ENCODE peak calls at places on chromosomes 11 and 22, in five cellular contexts. One of them, this sample, is unnamed.

GRCh38 chr11:110565690-110566336 is 136.1 kb downstream of the FDX1 start:
- DNase-seq in AG09309: no peak
- DNase-seq in right lobe of liver: no peak
- DNase-seq in transverse colon: no peak
- DNase-seq in B cell: no peak
- DNase-seq in this sample: no peak

GRCh38 chr11:30046211-30046945 is 29.5 kb upstream of the KCNA4 start:
- DNase-seq in AG09309: no peak
- DNase-seq in right lobe of liver: no peak
- DNase-seq in transverse colon: no peak
- DNase-seq in B cell: no peak
- DNase-seq in this sample: no peak

GRCh38 chr11:111982019-111982464 is 43.2 kb upstream of the DLAT start:
- DNase-seq in AG09309: no peak
- DNase-seq in right lobe of liver: peak
- DNase-seq in transverse colon: peak
- DNase-seq in B cell: no peak
- DNase-seq in this sample: peak

GRCh38 chr11:112166561-112166960 is 611 bp upstream of the TEX12 start:
- DNase-seq in AG09309: no peak
- DNase-seq in right lobe of liver: no peak
- DNase-seq in transverse colon: peak
- DNase-seq in B cell: no peak
- DNase-seq in this sample: no peak

GRCh38 chr22:38565441-38565840 is 4.5 kb downstream of the DMC1 start:
- DNase-seq in AG09309: no peak
- DNase-seq in right lobe of liver: no peak
- DNase-seq in transverse colon: no peak
- DNase-seq in B cell: no peak
- DNase-seq in this sample: no peak

GRCh38 chr11:130631119-130631518 is 182.7 kb downstream of the ADAMTS15 start:
- DNase-seq in AG09309: peak
- DNase-seq in right lobe of liver: no peak
- DNase-seq in transverse colon: no peak
- DNase-seq in B cell: no peak
- DNase-seq in this sample: no peak

GRCh38 chr22:39690901-39691620 is 120.5 kb downstream of the CACNA1I start:
- DNase-seq in AG09309: no peak
- DNase-seq in right lobe of liver: no peak
- DNase-seq in transverse colon: no peak
- DNase-seq in B cell: no peak
- DNase-seq in this sample: peak

GRCh38 chr11:7143908-7144307 is 55.1 kb downstream of the RBMXL2 start:
- DNase-seq in AG09309: peak
- DNase-seq in right lobe of liver: no peak
- DNase-seq in transverse colon: no peak
- DNase-seq in B cell: no peak
- DNase-seq in this sample: no peak

GRCh38 chr22:22047266-22047665 is 64.7 kb upstream of the TOP3B start:
- DNase-seq in AG09309: no peak
- DNase-seq in right lobe of liver: no peak
- DNase-seq in transverse colon: no peak
- DNase-seq in B cell: no peak
- DNase-seq in this sample: no peak

GRCh38 chr22:50734343-50734771 is 3.6 kb upstream of the ACR start:
- DNase-seq in AG09309: no peak
- DNase-seq in right lobe of liver: no peak
- DNase-seq in transverse colon: no peak
- DNase-seq in B cell: no peak
- DNase-seq in this sample: no peak

GRCh38 chr22:39288135-39288898 is 31.1 kb downstream of the RPL3 start:
- DNase-seq in AG09309: no peak
- DNase-seq in right lobe of liver: no peak
- DNase-seq in transverse colon: no peak
- DNase-seq in B cell: no peak
- DNase-seq in this sample: no peak

GRCh38 chr11:83035070-83035854 is 36.4 kb downstream of the RAB30 start:
- DNase-seq in AG09309: no peak
- DNase-seq in right lobe of liver: no peak
- DNase-seq in transverse colon: no peak
- DNase-seq in B cell: peak
- DNase-seq in this sample: no peak

GRCh38 chr11:75308116-75308515 is 43.3 kb downstream of the ARRB1 start:
- DNase-seq in AG09309: no peak
- DNase-seq in right lobe of liver: no peak
- DNase-seq in transverse colon: no peak
- DNase-seq in B cell: no peak
- DNase-seq in this sample: no peak

GRCh38 chr11:35166369-35167360 is 27.7 kb downstream of the CD44 start:
- DNase-seq in AG09309: peak
- DNase-seq in right lobe of liver: no peak
- DNase-seq in transverse colon: no peak
- DNase-seq in B cell: no peak
- DNase-seq in this sample: no peak

GRCh38 chr11:105577645-105578044 is 32.2 kb upstream of the GRIA4 start:
- DNase-seq in AG09309: no peak
- DNase-seq in right lobe of liver: no peak
- DNase-seq in transverse colon: no peak
- DNase-seq in B cell: no peak
- DNase-seq in this sample: no peak

GRCh38 chr11:86152006-86152862 is 83.3 kb upstream of the PICALM start:
- DNase-seq in AG09309: no peak
- DNase-seq in right lobe of liver: no peak
- DNase-seq in transverse colon: no peak
- DNase-seq in B cell: no peak
- DNase-seq in this sample: no peak

GRCh38 chr22:37020192-37020479 is 594 bp downstream of the MPST start:
- DNase-seq in AG09309: no peak
- DNase-seq in right lobe of liver: peak
- DNase-seq in transverse colon: peak
- DNase-seq in B cell: no peak
- DNase-seq in this sample: peak

GRCh38 chr22:45531944-45532631 is 29.4 kb downstream of the FBLN1 start:
- DNase-seq in AG09309: no peak
- DNase-seq in right lobe of liver: no peak
- DNase-seq in transverse colon: no peak
- DNase-seq in B cell: no peak
- DNase-seq in this sample: no peak

DNA sequence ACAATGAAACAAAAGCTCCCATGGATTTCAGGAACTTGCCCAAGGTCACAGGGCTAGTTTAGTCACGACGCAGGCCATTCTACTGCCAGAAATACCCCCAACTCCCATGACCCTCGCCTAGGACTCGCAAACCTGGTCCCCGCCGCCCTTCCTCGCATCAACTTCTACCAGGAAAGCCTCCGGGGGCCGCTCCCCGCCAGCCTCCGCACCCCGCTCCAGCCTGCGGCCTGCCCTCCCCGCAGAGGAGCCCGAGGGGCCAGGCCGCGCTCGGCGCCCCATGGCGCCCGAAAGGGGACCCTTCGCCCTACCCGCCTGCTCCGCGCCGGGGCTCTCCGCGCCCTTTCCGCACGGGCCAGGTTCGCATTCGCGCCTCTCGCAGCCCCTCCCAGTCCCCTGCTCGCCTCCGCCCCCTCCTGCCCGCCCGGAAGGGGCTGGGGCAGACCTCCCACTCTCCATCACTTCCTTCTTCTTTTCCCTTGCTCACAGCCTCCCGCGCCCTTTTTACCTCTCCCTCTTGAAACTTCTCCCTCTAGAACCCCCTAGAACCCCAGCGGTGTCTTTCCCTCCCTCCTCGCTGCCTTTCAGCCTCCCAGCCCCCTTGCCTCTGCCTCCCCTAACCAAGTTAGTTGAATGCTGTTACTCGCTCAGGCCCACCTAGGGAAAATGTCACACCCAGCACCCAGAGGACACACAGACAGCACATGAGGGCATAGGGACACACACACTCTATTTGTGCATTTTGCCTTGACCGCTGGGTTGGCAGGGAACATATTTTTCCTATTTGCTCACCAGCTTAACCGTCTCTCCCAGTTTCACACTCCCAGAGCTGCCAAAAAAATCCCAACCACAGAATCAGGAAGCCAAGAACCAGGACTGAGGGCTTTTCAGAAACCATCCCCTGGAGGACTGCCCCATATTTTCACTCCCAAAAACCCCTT is at the start of gene SLC43A3:
- DNase-seq in AG09309: peak
- DNase-seq in right lobe of liver: peak
- DNase-seq in transverse colon: peak
- DNase-seq in B cell: peak
- DNase-seq in this sample: peak
- TF ChIP-seq CTCF in AG09309: no peak
- TF ChIP-seq CTCF in right lobe of liver: no peak
- TF ChIP-seq CTCF in transverse colon: no peak
- TF ChIP-seq CTCF in B cell: no peak
- TF ChIP-seq CTCF in this sample: no peak

DNA sequence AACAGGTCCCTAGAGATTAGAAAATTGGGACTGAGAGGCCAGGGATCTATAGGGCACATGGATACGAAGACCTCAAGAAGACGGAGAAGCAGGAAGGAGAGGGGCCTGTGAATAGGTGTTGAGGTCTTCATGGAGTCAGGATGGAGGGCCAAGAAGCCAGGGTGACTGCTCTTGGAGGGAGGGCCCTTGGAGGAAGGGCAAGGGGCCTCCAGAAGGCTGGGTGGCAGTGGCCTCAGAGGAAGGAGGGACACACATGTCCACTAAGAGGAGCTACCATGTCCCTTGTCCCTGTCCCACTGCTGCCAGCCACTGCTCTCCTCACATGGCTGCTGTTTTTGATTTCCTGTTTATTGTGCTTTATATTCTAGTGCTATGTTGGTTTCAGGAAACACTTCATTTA is 589.5 kb upstream of the B3GAT1 start:
- DNase-seq in AG09309: no peak
- DNase-seq in right lobe of liver: no peak
- DNase-seq in transverse colon: no peak
- DNase-seq in B cell: no peak
- DNase-seq in this sample: no peak
- TF ChIP-seq CTCF in AG09309: no peak
- TF ChIP-seq CTCF in right lobe of liver: no peak
- TF ChIP-seq CTCF in transverse colon: no peak
- TF ChIP-seq CTCF in B cell: no peak
- TF ChIP-seq CTCF in this sample: no peak

GRCh38 chr22:31818481-31819392 is 64.9 kb downstream of the DEPDC5 start:
- DNase-seq in AG09309: no peak
- DNase-seq in right lobe of liver: no peak
- DNase-seq in transverse colon: no peak
- DNase-seq in B cell: no peak
- DNase-seq in this sample: no peak
- TF ChIP-seq CTCF in AG09309: peak
- TF ChIP-seq CTCF in right lobe of liver: no peak
- TF ChIP-seq CTCF in transverse colon: no peak
- TF ChIP-seq CTCF in B cell: no peak
- TF ChIP-seq CTCF in this sample: no peak

DNA sequence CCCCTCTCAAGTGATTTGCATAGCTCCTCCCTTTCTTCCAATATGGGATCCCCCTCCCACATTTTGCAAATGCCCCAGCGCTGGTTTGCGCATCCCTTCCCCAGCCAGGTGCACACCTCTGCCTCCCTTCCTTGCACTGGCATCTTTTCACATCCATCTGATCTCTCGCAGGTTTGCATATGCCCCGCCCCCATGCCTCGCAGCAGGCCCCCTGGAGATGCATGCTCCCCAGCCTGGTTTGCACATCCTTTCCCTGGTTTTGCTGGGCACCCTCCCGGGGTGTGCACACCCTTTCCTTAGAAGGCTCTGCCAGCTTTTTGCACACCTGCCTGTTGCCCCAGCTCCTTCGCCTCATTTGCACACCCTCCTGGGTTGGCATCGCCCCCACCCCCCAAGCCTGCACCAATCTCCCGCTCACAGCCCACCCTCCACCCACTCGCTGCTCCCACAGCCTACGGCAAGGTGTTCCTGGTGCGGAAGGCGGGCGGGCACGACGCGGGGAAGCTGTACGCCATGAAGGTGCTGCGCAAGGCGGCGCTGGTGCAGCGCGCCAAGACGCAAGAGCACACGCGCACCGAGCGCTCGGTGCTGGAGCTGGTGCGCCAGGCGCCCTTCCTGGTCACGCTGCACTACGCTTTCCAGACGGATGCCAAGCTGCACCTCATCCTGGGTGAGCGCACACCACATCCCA is 895 bp downstream of the RPS6KA4 start:
- DNase-seq in AG09309: no peak
- DNase-seq in right lobe of liver: no peak
- DNase-seq in transverse colon: peak
- DNase-seq in B cell: no peak
- DNase-seq in this sample: no peak
- TF ChIP-seq CTCF in AG09309: no peak
- TF ChIP-seq CTCF in right lobe of liver: no peak
- TF ChIP-seq CTCF in transverse colon: no peak
- TF ChIP-seq CTCF in B cell: no peak
- TF ChIP-seq CTCF in this sample: no peak

GRCh38 chr22:20128902-20129746 is 2.5 kb upstream of the ZDHHC8 start:
- DNase-seq in AG09309: no peak
- DNase-seq in right lobe of liver: peak
- DNase-seq in transverse colon: peak
- DNase-seq in B cell: no peak
- DNase-seq in this sample: peak
- TF ChIP-seq CTCF in AG09309: peak
- TF ChIP-seq CTCF in right lobe of liver: peak
- TF ChIP-seq CTCF in transverse colon: no peak
- TF ChIP-seq CTCF in B cell: no peak
- TF ChIP-seq CTCF in this sample: peak

GRCh38 chr11:121810291-121810690 is 305.7 kb downstream of the BLID start:
- DNase-seq in AG09309: peak
- DNase-seq in right lobe of liver: no peak
- DNase-seq in transverse colon: no peak
- DNase-seq in B cell: no peak
- DNase-seq in this sample: no peak

DNA sequence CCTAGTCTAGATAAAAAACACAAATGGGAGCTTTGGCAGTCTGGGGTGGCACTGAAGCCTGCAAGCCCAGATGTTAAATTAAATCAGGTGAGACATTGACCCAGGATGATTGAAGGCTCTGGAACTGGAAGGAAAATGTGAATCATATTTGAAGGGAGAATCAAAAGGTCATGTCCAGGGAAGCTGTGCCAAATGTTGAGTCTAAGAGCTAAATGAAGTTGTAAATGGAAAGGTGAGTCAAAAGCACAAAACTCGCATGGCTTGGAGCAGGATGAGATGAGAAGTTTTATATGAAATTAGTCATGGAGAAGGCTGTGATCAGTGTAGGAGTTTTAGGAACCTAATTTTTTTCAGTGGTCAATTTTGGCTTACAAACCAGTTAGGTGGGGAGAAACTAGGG is 301.1 kb downstream of the BLID start:
- DNase-seq in AG09309: peak
- DNase-seq in right lobe of liver: no peak
- DNase-seq in transverse colon: no peak
- DNase-seq in B cell: no peak
- DNase-seq in this sample: no peak
- TF ChIP-seq CTCF in AG09309: no peak
- TF ChIP-seq CTCF in right lobe of liver: no peak
- TF ChIP-seq CTCF in transverse colon: no peak
- TF ChIP-seq CTCF in B cell: no peak
- TF ChIP-seq CTCF in this sample: no peak

GRCh38 chr22:42800731-42801536 is 56.1 kb downstream of the ARFGAP3 start:
- DNase-seq in AG09309: no peak
- DNase-seq in right lobe of liver: no peak
- DNase-seq in transverse colon: no peak
- DNase-seq in B cell: no peak
- DNase-seq in this sample: peak
- TF ChIP-seq CTCF in AG09309: no peak
- TF ChIP-seq CTCF in right lobe of liver: peak
- TF ChIP-seq CTCF in transverse colon: no peak
- TF ChIP-seq CTCF in B cell: no peak
- TF ChIP-seq CTCF in this sample: no peak

GRCh38 chr11:2151500-2152257 is 9.3 kb downstream of the INS start:
- DNase-seq in AG09309: peak
- DNase-seq in right lobe of liver: peak
- DNase-seq in transverse colon: peak
- DNase-seq in B cell: peak
- DNase-seq in this sample: peak
- TF ChIP-seq CTCF in AG09309: peak
- TF ChIP-seq CTCF in right lobe of liver: peak
- TF ChIP-seq CTCF in transverse colon: peak
- TF ChIP-seq CTCF in B cell: peak
- TF ChIP-seq CTCF in this sample: peak